ENCODE peak calls at places on chromosomes 5 and 9, in five cellular contexts. One of them, this sample, is unnamed.

GRCh38 chr9:127004946-127005769 is 90.6 kb downstream of the RALGPS1 start:
- DNase-seq in PC-3: peak; percentile 3
- DNase-seq in left lung: no peak
- DNase-seq in A673: no peak
- DNase-seq in mammary epithelial cell: peak; percentile 45
- DNase-seq in this sample: no peak

GRCh38 chr5:142053434-142054253 is 40.8 kb upstream of the GNPDA1 start:
- DNase-seq in A673: peak; percentile 98
- DNase-seq in mammary epithelial cell: peak; percentile 41
- DNase-seq in left lung: no peak
- DNase-seq in PC-3: peak; percentile 59
- DNase-seq in this sample: peak; percentile 33

GRCh38 chr9:37414503-37414943 is 8.0 kb upstream of the GRHPR start:
- DNase-seq in PC-3: no peak
- DNase-seq in A673: no peak
- DNase-seq in mammary epithelial cell: no peak
- DNase-seq in left lung: no peak
- DNase-seq in this sample: no peak

GRCh38 chr5:56190500-56190899 is 42.6 kb downstream of the ANKRD55 start:
- DNase-seq in mammary epithelial cell: peak; percentile 72
- DNase-seq in left lung: peak; percentile 66
- DNase-seq in PC-3: peak; percentile 64
- DNase-seq in A673: peak; percentile 19
- DNase-seq in this sample: peak; percentile 96

GRCh38 chr5:77022511-77023417 is 7.4 kb upstream of the AGGF1 start:
- DNase-seq in PC-3: no peak
- DNase-seq in left lung: no peak
- DNase-seq in A673: no peak
- DNase-seq in mammary epithelial cell: no peak
- DNase-seq in this sample: no peak

GRCh38 chr9:127796899-127797370 is 5.7 kb upstream of the FPGS start:
- DNase-seq in PC-3: peak; percentile 4
- DNase-seq in mammary epithelial cell: no peak
- DNase-seq in A673: no peak
- DNase-seq in left lung: no peak
- DNase-seq in this sample: peak; percentile 68

GRCh38 chr9:84170521-84171141 is 169.9 kb downstream of the SLC28A3 start:
- DNase-seq in PC-3: peak; percentile 36
- DNase-seq in A673: no peak
- DNase-seq in left lung: peak; percentile 52
- DNase-seq in mammary epithelial cell: peak; percentile 48
- DNase-seq in this sample: peak; percentile 33

GRCh38 chr5:132457371-132458225 is 33.0 kb downstream of the IRF1 start:
- DNase-seq in mammary epithelial cell: no peak
- DNase-seq in A673: no peak
- DNase-seq in PC-3: no peak
- DNase-seq in left lung: peak; percentile 49
- DNase-seq in this sample: no peak

GRCh38 chr9:132800038-132800648 is 77.9 kb downstream of the AK8 start:
- DNase-seq in A673: peak; percentile 81
- DNase-seq in left lung: peak; percentile 61
- DNase-seq in PC-3: peak; percentile 71
- DNase-seq in mammary epithelial cell: peak; percentile 57
- DNase-seq in this sample: peak; percentile 57

GRCh38 chr5:85293139-85293785 is 908.6 kb upstream of the EDIL3 start:
- DNase-seq in PC-3: peak; percentile 45
- DNase-seq in left lung: peak; percentile 36
- DNase-seq in mammary epithelial cell: peak; percentile 10
- DNase-seq in A673: no peak
- DNase-seq in this sample: no peak

GRCh38 chr5:119343766-119344165 is 12.1 kb upstream of the TNFAIP8 start:
- DNase-seq in mammary epithelial cell: no peak
- DNase-seq in A673: no peak
- DNase-seq in PC-3: no peak
- DNase-seq in left lung: no peak
- DNase-seq in this sample: no peak

GRCh38 chr9:135088348-135088978 is 995 bp downstream of the OLFM1 start:
- DNase-seq in left lung: no peak
- DNase-seq in A673: peak; percentile 43
- DNase-seq in mammary epithelial cell: no peak
- DNase-seq in PC-3: no peak
- DNase-seq in this sample: no peak

DNA sequence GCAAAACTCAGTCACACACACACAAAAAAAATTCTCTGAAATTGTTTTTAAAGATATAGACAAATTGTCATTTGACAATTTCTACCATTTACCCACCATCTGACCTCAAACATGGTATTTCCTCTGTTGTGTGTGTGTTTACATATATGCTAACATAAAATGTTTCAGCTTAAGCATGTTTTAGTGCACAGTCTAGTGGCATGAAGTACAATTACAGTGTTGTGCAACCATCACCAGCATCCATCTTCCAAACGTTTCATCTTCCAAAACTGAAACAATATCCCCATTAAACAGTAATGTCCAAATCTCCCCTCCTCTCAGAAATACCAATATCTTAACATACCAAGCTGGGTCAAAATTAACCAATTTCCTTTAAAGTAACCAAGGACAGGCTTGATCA is 65.2 kb downstream of the MYO10 start:
- DNase-seq in left lung: no peak
- DNase-seq in mammary epithelial cell: no peak
- DNase-seq in A673: no peak
- DNase-seq in PC-3: no peak
- DNase-seq in this sample: no peak
- H3K27ac ChIP-seq in left lung: no peak overlapping the region
- H3K27ac ChIP-seq in mammary epithelial cell: no peak overlapping the region
- H3K27ac ChIP-seq in A673: no peak overlapping the region
- H3K27ac ChIP-seq in PC-3: peak overlapping the region; percentile 79
- H3K27ac ChIP-seq in this sample: no peak overlapping the region

GRCh38 chr5:4018968-4019766 is 423.5 kb downstream of the IRX1 start:
- DNase-seq in A673: no peak
- DNase-seq in left lung: no peak
- DNase-seq in mammary epithelial cell: peak; percentile 81
- DNase-seq in PC-3: no peak
- DNase-seq in this sample: no peak
- H3K4me1 ChIP-seq in A673: no peaks in the 10 kb centered on the region
- H3K4me1 ChIP-seq in left lung: no peaks in the 10 kb centered on the region
- H3K4me1 ChIP-seq in mammary epithelial cell: peaks cover 13% of the 10 kb centered on the region
- H3K4me1 ChIP-seq in PC-3: no peaks in the 10 kb centered on the region
- H3K4me1 ChIP-seq in this sample: no peaks in the 10 kb centered on the region

GRCh38 chr9:88237454-88238280 is 99.4 kb upstream of the SPATA31C2 start:
- DNase-seq in mammary epithelial cell: no peak
- DNase-seq in left lung: no peak
- DNase-seq in A673: no peak
- DNase-seq in PC-3: no peak
- DNase-seq in this sample: no peak
- H3K27ac ChIP-seq in mammary epithelial cell: no peak overlapping the region
- H3K27ac ChIP-seq in left lung: no peak overlapping the region
- H3K27ac ChIP-seq in A673: no peak overlapping the region
- H3K27ac ChIP-seq in PC-3: no peak overlapping the region
- H3K27ac ChIP-seq in this sample: no peak overlapping the region

DNA sequence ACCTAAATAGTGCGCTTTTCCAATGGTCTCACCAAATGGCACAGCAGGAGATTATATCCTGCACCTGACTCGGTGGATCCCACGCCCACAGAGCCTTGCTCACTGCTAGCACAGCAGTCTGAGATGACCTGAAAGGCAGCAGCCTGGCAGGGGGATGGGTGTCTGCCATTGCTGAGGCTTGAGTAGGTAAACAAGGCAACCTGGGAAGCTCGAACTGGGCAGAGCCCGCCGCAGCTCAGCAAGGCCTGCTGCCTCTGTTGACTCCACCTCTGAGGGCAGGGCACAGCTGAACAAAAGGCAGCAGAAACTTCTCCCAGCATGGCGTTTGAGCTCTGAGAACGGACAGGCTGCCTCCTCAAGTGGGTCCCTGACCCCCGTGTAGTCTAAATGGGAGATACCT is 18.1 kb upstream of the ABLIM3 start:
- DNase-seq in PC-3: no peak
- DNase-seq in mammary epithelial cell: no peak
- DNase-seq in A673: no peak
- DNase-seq in left lung: no peak
- DNase-seq in this sample: no peak
- H3K4me1 ChIP-seq in PC-3: peaks cover 49% of the 10 kb centered on the region
- H3K4me1 ChIP-seq in mammary epithelial cell: peaks cover 33% of the 10 kb centered on the region
- H3K4me1 ChIP-seq in A673: no peaks in the 10 kb centered on the region
- H3K4me1 ChIP-seq in left lung: no peaks in the 10 kb centered on the region
- H3K4me1 ChIP-seq in this sample: peaks cover 12% of the 10 kb centered on the region

This sample was measured in endothelial cell of umbilical vein.